ENCODE peak calls at places on chromosomes 11 and 22, in eight cellular contexts. V is AG04450, X is tibial nerve, N is mammary epithelial cell, J is astrocyte of the spinal cord, W is endothelial cell, Z is sigmoid colon, E is type B pancreatic cell. G is an unnamed sample.

GRCh38 chr22:42364641-42365336 is 67.4 kb downstream of the NFAM1 start:
- DNase-seq in J (no peak), X (no peak), V (no peak), W (no peak), Z (peak), N (no peak), E (no peak), G (no peak)

GRCh38 chr11:12540075-12540685 is 134.0 kb upstream of the TEAD1 start:
- DNase-seq in J (peak), V (no peak), N (no peak), X (no peak), E (peak), W (no peak), Z (no peak), G (no peak)

GRCh38 chr11:41486436-41486835 is 27.0 kb upstream of the LRRC4C start:
- DNase-seq in J (no peak), N (peak), W (no peak), X (no peak), E (no peak), V (no peak), Z (no peak), G (no peak)

GRCh38 chr11:76337918-76338317 is 43.0 kb downstream of the THAP12 start:
- DNase-seq in Z (no peak), N (no peak), V (no peak), X (no peak), J (no peak), E (no peak), W (no peak), G (no peak)

GRCh38 chr11:117328414-117329010 is 858 bp downstream of the CEP164 start:
- DNase-seq in E (no peak), Z (peak), X (no peak), J (peak), W (no peak), N (no peak), V (no peak), G (no peak)

GRCh38 chr11:133272386-133272785 is 259.9 kb downstream of the OPCML start:
- DNase-seq in W (no peak), Z (no peak), N (no peak), X (no peak), J (no peak), E (no peak), V (no peak), G (no peak)

GRCh38 chr11:12223771-12224536 is 113.6 kb downstream of the MICAL2 start:
- DNase-seq in N (peak), Z (no peak), W (no peak), V (no peak), X (no peak), E (no peak), J (no peak), G (no peak)

GRCh38 chr22:40123387-40123786 is 54.3 kb upstream of the TNRC6B start:
- DNase-seq in E (no peak), N (no peak), X (no peak), J (no peak), V (no peak), Z (no peak), W (no peak), G (no peak)

GRCh38 chr22:44578516-44579230 is 80.6 kb upstream of the RTL6 start:
- DNase-seq in W (no peak), N (no peak), J (no peak), X (no peak), E (peak), Z (peak), V (no peak), G (no peak)

GRCh38 chr11:44564653-44565007 is 833 bp upstream of the CD82 start:
- DNase-seq in N (peak), Z (peak), X (peak), W (no peak), E (no peak), V (peak), J (peak), G (no peak)

GRCh38 chr22:21450320-21450831 is 16.8 kb upstream of the TMEM191C start:
- DNase-seq in W (peak), Z (peak), X (peak), J (no peak), N (no peak), E (peak), V (no peak), G (no peak)

GRCh38 chr22:29080061-29080975 is 7.5 kb downstream of the KREMEN1 start:
- DNase-seq in E (no peak), W (no peak), V (no peak), Z (no peak), J (no peak), X (peak), N (peak), G (no peak)

GRCh38 chr11:42013656-42014201 is 554.3 kb upstream of the LRRC4C start:
- DNase-seq in E (no peak), Z (no peak), X (no peak), W (no peak), V (no peak), N (peak), J (no peak), G (no peak)

GRCh38 chr22:41913842-41914534 is 886 bp downstream of the SHISA8 start:
- DNase-seq in V (no peak), E (no peak), N (no peak), Z (no peak), X (no peak), J (no peak), W (peak), G (no peak)

GRCh38 chr11:16126361-16126760 is 230.0 kb downstream of the SOX6 start:
- DNase-seq in E (no peak), N (peak), J (no peak), X (no peak), W (peak), V (no peak), Z (no peak), G (no peak)

DNA sequence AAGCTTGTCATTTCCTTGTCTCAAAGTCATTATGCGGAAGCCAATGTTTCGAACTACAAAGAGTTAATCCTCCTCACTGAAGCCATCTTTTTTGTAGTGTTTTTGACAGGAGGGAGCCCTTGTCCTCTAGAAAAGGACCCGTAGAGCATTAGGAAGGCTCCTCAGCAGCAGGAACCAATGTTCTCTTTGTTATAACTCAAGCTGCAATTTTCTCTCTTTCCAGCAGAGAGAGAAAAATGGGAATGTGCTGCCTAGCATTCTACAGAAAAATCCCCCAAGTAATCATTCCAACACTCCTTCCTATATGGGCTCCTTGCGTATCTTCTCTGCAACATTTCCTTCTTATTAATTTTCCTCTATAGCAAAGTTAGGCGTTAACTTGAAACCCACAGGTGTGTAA is 30.6 kb downstream of the SC5D start:
- DNase-seq in Z (no peak), X (no peak), N (no peak), V (no peak), W (no peak), J (no peak), E (no peak), G (no peak)
- TF ChIP-seq CTCF in Z (no peak), X (no peak), N (peak), V (peak), W (no peak), J (no peak), E (peak), G (no peak)

GRCh38 chr11:59573216-59573615 is 42.4 kb downstream of the OSBP start:
- DNase-seq in J (peak), E (no peak), Z (no peak), X (no peak), W (no peak), N (peak), V (peak), G (no peak)
- TF ChIP-seq CTCF in J (no peak), E (no peak), Z (no peak), X (no peak), W (no peak), N (no peak), V (no peak), G (no peak)

GRCh38 chr11:34653851-34654490 is 33.1 kb downstream of the EHF start:
- DNase-seq in V (peak), J (peak), E (no peak), Z (no peak), W (no peak), N (peak), X (no peak), G (no peak)
- TF ChIP-seq CTCF in V (peak), J (no peak), E (no peak), Z (no peak), W (no peak), N (no peak), X (no peak), G (no peak)

GRCh38 chr11:32874144-32874543 is 18.5 kb upstream of the QSER1 start:
- DNase-seq in V (no peak), E (no peak), Z (no peak), X (no peak), N (no peak), J (no peak), W (no peak), G (no peak)

DNA sequence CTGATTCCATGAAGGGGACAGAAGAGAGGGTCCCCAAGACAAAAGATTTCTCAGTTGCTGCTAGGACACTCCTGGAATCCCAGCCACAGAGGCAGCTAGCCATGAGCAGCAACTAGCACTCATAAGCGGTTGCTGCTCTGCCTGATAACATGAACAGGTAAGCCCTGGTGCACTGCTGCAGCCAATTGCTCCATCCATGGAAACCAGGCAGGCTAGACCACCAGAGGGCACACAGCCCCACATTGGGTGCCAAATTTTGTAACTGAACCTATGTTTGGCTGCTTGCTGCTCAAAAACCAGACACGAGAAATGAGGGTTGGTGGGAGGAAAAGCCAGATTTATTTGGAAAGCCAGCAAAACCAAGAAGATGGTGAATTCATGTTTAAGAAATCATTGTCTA is 21.9 kb upstream of the QSER1 start:
- DNase-seq in J (no peak), N (no peak), Z (no peak), V (no peak), W (peak), X (no peak), E (no peak), G (no peak)
- TF ChIP-seq CTCF in J (peak), N (no peak), Z (no peak), V (peak), W (peak), X (peak), E (peak), G (no peak)

GRCh38 chr22:19058713-19059451 is 63.3 kb downstream of the DGCR2 start:
- DNase-seq in N (no peak), X (no peak), E (peak), W (no peak), J (no peak), V (no peak), Z (peak), G (no peak)
- TF ChIP-seq CTCF in N (no peak), X (no peak), E (no peak), W (no peak), J (no peak), V (no peak), Z (no peak), G (no peak)

GRCh38 chr11:69186316-69187266 is 30.9 kb downstream of the SMIM38 start:
- DNase-seq in W (no peak), Z (no peak), N (no peak), J (no peak), X (no peak), V (no peak), E (no peak), G (no peak)
- TF ChIP-seq CTCF in W (no peak), Z (no peak), N (no peak), J (no peak), X (no peak), V (no peak), E (peak), G (no peak)

GRCh38 chr11:115760921-115761320 is 256.7 kb upstream of the CADM1 start:
- DNase-seq in E (no peak), V (no peak), N (no peak), W (no peak), Z (no peak), X (no peak), J (no peak), G (no peak)

GRCh38 chr11:115761348-115761747 is 257.1 kb upstream of the CADM1 start:
- DNase-seq in W (no peak), Z (no peak), X (no peak), V (no peak), J (no peak), E (no peak), N (no peak), G (no peak)

GRCh38 chr11:115760528-115760837 is 256.3 kb upstream of the CADM1 start:
- DNase-seq in X (no peak), E (no peak), J (peak), W (no peak), V (no peak), N (no peak), Z (peak), G (no peak)

GRCh38 chr11:115759622-115760527 is 255.7 kb upstream of the CADM1 start:
- DNase-seq in E (no peak), Z (peak), X (no peak), J (peak), N (no peak), W (peak), V (no peak), G (no peak)

DNA sequence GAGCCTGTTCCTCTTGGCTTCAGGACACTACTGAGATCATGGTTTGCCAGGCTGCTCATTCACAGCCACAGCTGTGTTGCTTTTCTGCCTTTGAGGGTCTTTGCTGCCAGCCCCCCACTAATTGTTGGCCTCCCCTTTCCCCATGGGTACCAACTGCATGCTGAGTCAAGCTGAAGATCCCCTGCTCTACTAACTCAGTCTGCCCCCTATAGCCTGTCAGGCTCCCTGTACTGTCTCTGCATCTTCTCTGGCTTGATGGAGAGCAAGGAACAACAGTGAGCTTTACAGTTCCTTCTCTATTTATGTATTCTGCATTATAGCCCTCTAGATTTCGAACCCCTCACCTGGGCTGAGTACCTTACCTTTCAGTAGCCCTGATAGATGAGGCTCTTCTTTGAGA is 257.6 kb upstream of the CADM1 start:
- DNase-seq in X (no peak), E (no peak), J (no peak), Z (no peak), W (no peak), V (no peak), N (no peak), G (no peak)
- TF ChIP-seq CTCF in X (no peak), E (no peak), J (no peak), Z (no peak), W (no peak), V (peak), N (no peak), G (no peak)

GRCh38 chr11:17932472-17932871 is 80.4 kb downstream of the SERGEF start:
- DNase-seq in E (no peak), Z (no peak), J (no peak), V (no peak), W (no peak), X (no peak), N (no peak), G (no peak)
- TF ChIP-seq CTCF in E (peak), Z (no peak), J (peak), V (peak), W (no peak), X (no peak), N (no peak), G (no peak)

DNA sequence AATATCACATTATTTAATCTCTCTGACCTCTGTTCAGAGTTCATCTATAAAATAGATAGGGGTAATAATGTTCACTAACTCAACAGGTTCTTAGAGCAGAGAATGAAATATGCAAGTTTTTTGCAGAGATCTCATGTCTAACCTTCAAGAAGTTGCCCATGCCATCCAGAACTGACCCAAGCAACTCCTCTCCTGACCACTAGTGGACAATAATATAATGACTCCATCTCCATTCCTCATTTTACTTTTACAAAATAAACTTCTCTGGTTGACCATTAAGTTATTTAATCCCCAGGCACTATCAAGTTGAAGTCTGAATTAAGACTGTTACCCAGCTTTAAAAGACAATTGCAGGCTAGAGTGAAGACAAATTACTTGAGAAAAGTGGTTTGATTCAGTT is 382.6 kb downstream of the KCNA4 start:
- DNase-seq in W (no peak), E (no peak), X (no peak), Z (no peak), N (no peak), J (no peak), V (no peak), G (no peak)
- TF ChIP-seq CTCF in W (peak), E (peak), X (no peak), Z (no peak), N (peak), J (peak), V (peak), G (no peak)

GRCh38 chr22:38239101-38239761 is 33.6 kb downstream of the TMEM184B start:
- DNase-seq in V (peak), J (peak), X (no peak), E (no peak), W (no peak), Z (no peak), N (peak), G (no peak)
- TF ChIP-seq CTCF in V (peak), J (peak), X (no peak), E (no peak), W (no peak), Z (no peak), N (no peak), G (no peak)

G was measured in GM20000.